ENCODE peak calls at places on chromosomes 5 and 9, in seven cellular contexts. J, C, L, S, U, M and N are unnamed samples.

GRCh38 chr5:179606071-179606909 is 17.2 kb downstream of the HNRNPH1 start:
- DNase-seq in J (no peak), C (no peak), L (no peak), S (no peak), U (no peak), M (no peak), N (peak)

GRCh38 chr9:89597711-89598707 is 6.8 kb upstream of the GADD45G start:
- DNase-seq in J (peak), C (peak), L (peak), S (peak), U (no peak), M (peak), N (peak)

GRCh38 chr5:98722188-98722587 is 51.3 kb upstream of the RGMB start:
- DNase-seq in J (no peak), C (peak), L (no peak), S (no peak), U (no peak), M (no peak), N (no peak)

GRCh38 chr9:94783121-94783664 is 56.7 kb downstream of the AOPEP start:
- DNase-seq in J (peak), C (peak), L (peak), S (no peak), U (peak), M (peak), N (peak)

GRCh38 chr5:132753135-132753987 is 6.1 kb downstream of the CCNI2 start:
- DNase-seq in J (no peak), C (peak), L (no peak), S (no peak), U (no peak), M (peak), N (no peak)

GRCh38 chr9:93895535-93895934 is 59.6 kb downstream of the BARX1 start:
- DNase-seq in J (no peak), C (no peak), L (no peak), S (no peak), U (no peak), M (no peak), N (peak)

GRCh38 chr5:63555874-63556273 is 406.4 kb downstream of the HTR1A start:
- DNase-seq in J (no peak), C (no peak), L (no peak), S (no peak), U (no peak), M (no peak), N (no peak)

GRCh38 chr5:164235176-164235914 is 729.9 kb downstream of the MAT2B start:
- DNase-seq in J (no peak), C (no peak), L (no peak), S (no peak), U (no peak), M (no peak), N (no peak)

GRCh38 chr5:14988210-14988609 is 116.6 kb upstream of the ANKH start:
- DNase-seq in J (no peak), C (no peak), L (no peak), S (no peak), U (no peak), M (no peak), N (no peak)

GRCh38 chr9:27468450-27469110 is 55.5 kb upstream of the IFNK start:
- DNase-seq in J (no peak), C (no peak), L (no peak), S (no peak), U (no peak), M (no peak), N (no peak)

GRCh38 chr9:23962101-23962500 is 136.1 kb upstream of the ELAVL2 start:
- DNase-seq in J (no peak), C (no peak), L (no peak), S (no peak), U (no peak), M (no peak), N (no peak)

GRCh38 chr9:87285183-87285582 is 212.5 kb upstream of the DAPK1 start:
- DNase-seq in J (no peak), C (peak), L (no peak), S (no peak), U (no peak), M (peak), N (no peak)

GRCh38 chr9:132242621-132243155 is 80.8 kb downstream of the NTNG2 start:
- DNase-seq in J (no peak), C (no peak), L (no peak), S (no peak), U (peak), M (peak), N (no peak)

GRCh38 chr9:138097501-138097991 is 220.0 kb downstream of the CACNA1B start:
- DNase-seq in J (no peak), C (no peak), L (no peak), S (no peak), U (no peak), M (no peak), N (no peak)

GRCh38 chr5:156934450-156935211 is 28.4 kb downstream of the TIMD4 start:
- DNase-seq in J (no peak), C (peak), L (peak), S (peak), U (no peak), M (peak), N (no peak)

GRCh38 chr5:132203916-132204315 is 23.7 kb downstream of the P4HA2 start:
- DNase-seq in J (no peak), C (no peak), L (no peak), S (no peak), U (no peak), M (no peak), N (no peak)

GRCh38 chr9:35609001-35609819 is 4.1 kb downstream of the TESK1 start:
- DNase-seq in J (no peak), C (no peak), L (no peak), S (no peak), U (peak), M (no peak), N (no peak)

GRCh38 chr5:93035194-93035593 is 545.8 kb downstream of the NR2F1-AS1 start:
- DNase-seq in J (no peak), C (peak), L (no peak), S (no peak), U (no peak), M (no peak), N (no peak)

GRCh38 chr9:85276743-85277142 is 465.0 kb downstream of the AGTPBP1 start:
- DNase-seq in J (no peak), C (no peak), L (no peak), S (no peak), U (no peak), M (no peak), N (no peak)

GRCh38 chr5:171601266-171601881 is 181.9 kb downstream of the FGF18 start:
- DNase-seq in J (no peak), C (no peak), L (peak), S (no peak), U (no peak), M (peak), N (no peak)

GRCh38 chr9:127794001-127794791 is 8.4 kb downstream of the CDK9 start:
- DNase-seq in J (no peak), C (no peak), L (no peak), S (no peak), U (no peak), M (peak), N (no peak)

GRCh38 chr9:82457281-82457680 is 468.7 kb downstream of the SPATA31D1 start:
- DNase-seq in J (no peak), C (peak), L (no peak), S (no peak), U (no peak), M (no peak), N (no peak)

GRCh38 chr5:133393776-133394476 is 218.4 kb downstream of the FSTL4 start:
- DNase-seq in J (no peak), C (no peak), L (no peak), S (no peak), U (no peak), M (no peak), N (no peak)

GRCh38 chr5:1103093-1103492 is 8.8 kb downstream of the SLC12A7 start:
- DNase-seq in J (no peak), C (no peak), L (no peak), S (no peak), U (no peak), M (no peak), N (no peak)

GRCh38 chr9:108671156-108671555 is 184.6 kb downstream of the ACTL7B start:
- DNase-seq in J (no peak), C (peak), L (no peak), S (no peak), U (no peak), M (no peak), N (no peak)

GRCh38 chr5:62037972-62038371 is 268.0 kb upstream of the KIF2A start:
- DNase-seq in J (no peak), C (no peak), L (no peak), S (no peak), U (no peak), M (no peak), N (no peak)

GRCh38 chr5:41270423-41271251 is 57.3 kb upstream of the C6 start:
- DNase-seq in J (no peak), C (peak), L (no peak), S (no peak), U (no peak), M (peak), N (peak)

GRCh38 chr9:123742009-123742767 is 187.7 kb downstream of the DENND1A start:
- DNase-seq in J (no peak), C (peak), L (no peak), S (no peak), U (peak), M (peak), N (no peak)

GRCh38 chr5:158642852-158643251 is 456.9 kb downstream of the EBF1 start:
- DNase-seq in J (no peak), C (no peak), L (no peak), S (no peak), U (no peak), M (no peak), N (no peak)

GRCh38 chr9:78074385-78075291 is 43.0 kb upstream of the GNAQ start:
- DNase-seq in J (no peak), C (peak), L (peak), S (peak), U (no peak), M (no peak), N (no peak)

GRCh38 chr9:127904888-127905728 is 5.7 kb upstream of the ST6GALNAC6 start:
- DNase-seq in J (peak), C (no peak), L (peak), S (no peak), U (no peak), M (no peak), N (no peak)

GRCh38 chr5:139851558-139851957 is 56.0 kb downstream of the PSD2 start:
- DNase-seq in J (no peak), C (no peak), L (no peak), S (no peak), U (no peak), M (no peak), N (no peak)

GRCh38 chr9:72145093-72145492 is 4.1 kb upstream of the GDA start:
- DNase-seq in J (no peak), C (no peak), L (no peak), S (no peak), U (no peak), M (no peak), N (no peak)